ENCODE peak calls at places on chromosomes 2 and 18, in seven cellular contexts. A, F, X, K, M, D and N are unnamed samples.

GRCh38 chr2:228602277-228602676 is 420.8 kb upstream of the SPHKAP start:
- DNase-seq in A (no peak), F (peak; percentile 10), X (no peak), K (no peak), M (no peak), D (no peak), N (no peak)

GRCh38 chr18:2901405-2901989 is 54.7 kb downstream of the EMILIN2 start:
- DNase-seq in A (no peak), F (no peak), X (peak; percentile 58), K (no peak), M (no peak), D (no peak), N (peak; percentile 92)

GRCh38 chr2:240651185-240651584 is 25.9 kb downstream of the GPR35 start:
- DNase-seq in A (no peak), F (no peak), X (no peak), K (no peak), M (no peak), D (no peak), N (peak; percentile 11)

GRCh38 chr18:2147424-2147823 is 423.9 kb downstream of the METTL4 start:
- DNase-seq in A (no peak), F (peak; percentile 71), X (no peak), K (no peak), M (no peak), D (no peak), N (no peak)

GRCh38 chr2:102753563-102754159 is 8.2 kb upstream of the TMEM182 start:
- DNase-seq in A (no peak), F (peak; percentile 54), X (no peak), K (no peak), M (no peak), D (no peak), N (no peak)

GRCh38 chr2:207883002-207883780 is 113.5 kb upstream of the FZD5 start:
- DNase-seq in A (no peak), F (no peak), X (no peak), K (no peak), M (no peak), D (no peak), N (no peak)

GRCh38 chr18:62833494-62833893 is 118.2 kb downstream of the PHLPP1 start:
- DNase-seq in A (no peak), F (no peak), X (no peak), K (no peak), M (no peak), D (no peak), N (no peak)

GRCh38 chr18:26819046-26819445 is 46.5 kb downstream of the AQP4 start:
- DNase-seq in A (no peak), F (no peak), X (no peak), K (no peak), M (no peak), D (no peak), N (no peak)

GRCh38 chr2:176392744-176393414 is 123.6 kb downstream of the MTX2 start:
- DNase-seq in A (no peak), F (no peak), X (no peak), K (no peak), M (no peak), D (no peak), N (no peak)

GRCh38 chr2:239819974-239820555 is 205.1 kb downstream of the NDUFA10 start:
- DNase-seq in A (no peak), F (peak; percentile 50), X (peak; percentile 6), K (no peak), M (no peak), D (no peak), N (no peak)

GRCh38 chr18:986552-986951 is 81.9 kb downstream of the ADCYAP1 start:
- DNase-seq in A (no peak), F (no peak), X (no peak), K (no peak), M (no peak), D (no peak), N (no peak)

GRCh38 chr18:463442-464310 is 36.8 kb downstream of the COLEC12 start:
- DNase-seq in A (no peak), F (peak; percentile 70), X (no peak), K (no peak), M (no peak), D (no peak), N (no peak)

GRCh38 chr2:218956039-218956438 is 3.4 kb upstream of the CDK5R2 start:
- DNase-seq in A (no peak), F (no peak), X (no peak), K (no peak), M (no peak), D (no peak), N (no peak)

GRCh38 chr18:68694316-68694715 is 20.6 kb downstream of the TMX3 start:
- DNase-seq in A (no peak), F (no peak), X (no peak), K (no peak), M (peak; percentile 7), D (no peak), N (no peak)

GRCh38 chr2:15334650-15335326 is 226.3 kb downstream of the NBAS start:
- DNase-seq in A (no peak), F (peak; percentile 81), X (no peak), K (no peak), M (no peak), D (no peak), N (no peak)

GRCh38 chr18:58009166-58009565 is 34.9 kb upstream of the NEDD4L start:
- DNase-seq in A (no peak), F (no peak), X (no peak), K (no peak), M (no peak), D (no peak), N (no peak)

GRCh38 chr2:172293952-172294351 is 133.4 kb upstream of the ITGA6 start:
- DNase-seq in A (no peak), F (peak; percentile 23), X (peak; percentile 74), K (no peak), M (no peak), D (peak; percentile 42), N (peak; percentile 92)

GRCh38 chr18:79923896-79924585 is 27.4 kb downstream of the SLC66A2 start:
- DNase-seq in A (no peak), F (no peak), X (peak; percentile 11), K (no peak), M (no peak), D (no peak), N (peak; percentile 4)

GRCh38 chr2:54680397-54681032 is 42.9 kb upstream of the EML6 start:
- DNase-seq in A (no peak), F (peak; percentile 81), X (no peak), K (no peak), M (no peak), D (no peak), N (no peak)

GRCh38 chr2:164032995-164033394 is 297.2 kb upstream of the FIGN start:
- DNase-seq in A (no peak), F (no peak), X (no peak), K (no peak), M (no peak), D (no peak), N (peak; percentile 61)

GRCh38 chr2:22002066-22002465 is 878.3 kb downstream of the TDRD15 start:
- DNase-seq in A (no peak), F (no peak), X (no peak), K (no peak), M (no peak), D (no peak), N (no peak)

GRCh38 chr2:158060862-158061435 is 40.7 kb upstream of the UPP2 start:
- DNase-seq in A (no peak), F (peak; percentile 84), X (no peak), K (no peak), M (no peak), D (no peak), N (no peak)

GRCh38 chr2:233972941-233973575 is 55.9 kb downstream of the TRPM8 start:
- DNase-seq in A (no peak), F (peak; percentile 42), X (no peak), K (no peak), M (no peak), D (no peak), N (peak; percentile 32)

GRCh38 chr2:215736653-215737290 is 276.6 kb downstream of the MREG start:
- DNase-seq in A (no peak), F (peak; percentile 74), X (no peak), K (no peak), M (no peak), D (no peak), N (no peak)

GRCh38 chr2:233455006-233455405 is 100.7 kb downstream of the DGKD start:
- DNase-seq in A (no peak), F (no peak), X (no peak), K (no peak), M (no peak), D (no peak), N (no peak)

GRCh38 chr2:17588031-17588430 is 47.5 kb downstream of the VSNL1 start:
- DNase-seq in A (no peak), F (no peak), X (no peak), K (no peak), M (no peak), D (no peak), N (no peak)

GRCh38 chr2:73053316-73054114 is 18.0 kb downstream of the SFXN5 start:
- DNase-seq in A (no peak), F (peak; percentile 14), X (no peak), K (no peak), M (peak; percentile 48), D (no peak), N (no peak)

GRCh38 chr2:219656523-219656922 is 29.1 kb downstream of the SLC4A3 start:
- DNase-seq in A (no peak), F (peak; percentile 78), X (no peak), K (no peak), M (no peak), D (no peak), N (no peak)